ENCODE peak calls at places on chromosome 18, in eight cellular contexts. V is A172; E is adipocyte; U is fibroblast of the conjunctiva; B is NCI-H1694 treated with DMSO at 0.1 percent for 48 hours; S is left ventricle myocardium superior; M is activated CD4-positive, alpha-beta T cell treated with anti-CD3 and anti-CD28 coated beads for 4 hours; A is NCI-H187. D is an unnamed sample.

GRCh38 chr18:3051718-3052410 is 38.9 kb upstream of the LPIN2 start:
- DNase-seq in V (peak), E (no peak), U (no peak), B (no peak), S (no peak), M (no peak), A (no peak), D (no peak)

GRCh38 chr18:24657461-24657860 is 197.0 kb downstream of the HRH4 start:
- DNase-seq in V (no peak), E (no peak), U (no peak), B (no peak), S (peak), M (no peak), A (no peak), D (peak)

GRCh38 chr18:61833387-61833786 is 59.4 kb downstream of the RNF152 start:
- DNase-seq in V (no peak), E (peak), U (no peak), B (no peak), S (no peak), M (no peak), A (peak), D (no peak)

GRCh38 chr18:47745227-47745626 is 185.2 kb downstream of the SMAD2 start:
- DNase-seq in V (no peak), E (no peak), U (no peak), B (no peak), S (no peak), M (no peak), A (no peak), D (no peak)

GRCh38 chr18:59357928-59358327 is 1.1 kb downstream of the LMAN1 start:
- DNase-seq in V (peak), E (peak), U (no peak), B (no peak), S (no peak), M (peak), A (no peak), D (peak)

GRCh38 chr18:57190026-57190425 is 43.1 kb downstream of the BOD1L2 start:
- DNase-seq in V (no peak), E (no peak), U (no peak), B (no peak), S (no peak), M (no peak), A (no peak), D (peak)

GRCh38 chr18:12376034-12376717 is 851 bp downstream of the AFG3L2 start:
- DNase-seq in V (no peak), E (no peak), U (no peak), B (no peak), S (peak), M (peak), A (no peak), D (peak)

GRCh38 chr18:76885011-76885410 is 62.7 kb downstream of the ZNF236 start:
- DNase-seq in V (no peak), E (no peak), U (no peak), B (no peak), S (no peak), M (no peak), A (no peak), D (no peak)

GRCh38 chr18:57624988-57625387 is 3.4 kb upstream of the NARS1 start:
- DNase-seq in V (peak), E (no peak), U (no peak), B (no peak), S (no peak), M (no peak), A (no peak), D (no peak)

GRCh38 chr18:62088146-62088545 is 98.7 kb downstream of the PIGN start:
- DNase-seq in V (no peak), E (no peak), U (no peak), B (no peak), S (no peak), M (no peak), A (no peak), D (no peak)

GRCh38 chr18:30908381-30908780 is 134.2 kb downstream of the DSC3 start:
- DNase-seq in V (no peak), E (no peak), U (no peak), B (no peak), S (no peak), M (no peak), A (no peak), D (no peak)

GRCh38 chr18:29651121-29651675 is 1391.3 kb downstream of the DSC3 start:
- DNase-seq in V (peak), E (no peak), U (no peak), B (no peak), S (no peak), M (no peak), A (no peak), D (no peak)

GRCh38 chr18:75104483-75104882 is 104.5 kb downstream of the PTGR3 start:
- DNase-seq in V (no peak), E (no peak), U (no peak), B (no peak), S (no peak), M (no peak), A (no peak), D (no peak)

GRCh38 chr18:77068890-77069312 is 63.7 kb downstream of the MBP start:
- DNase-seq in V (no peak), E (peak), U (no peak), B (no peak), S (peak), M (no peak), A (no peak), D (no peak)

GRCh38 chr18:57447154-57447621 is 12.0 kb downstream of the ONECUT2 start:
- DNase-seq in V (no peak), E (peak), U (no peak), B (no peak), S (no peak), M (no peak), A (no peak), D (no peak)